ENCODE peak calls at places on chromosomes 1 and 21, in ten cellular contexts. T is mucosa of descending colon; B is CD8-positive, alpha-beta memory T cell; O is neural progenitor cell; Z is vagina; S is A673; Q is suprapubic skin; X is GM12878; M is cardiac muscle cell; W is iPS DF 6.9. K is an unnamed sample. For H3K9me3, the result is how much of the 10 kb centered on the place peaks cover.

GRCh38 chr1:59880735-59881134 is 45.8 kb downstream of the CYP2J2 start:
- DNase-seq in T (no peak), B (no peak), O (no peak), Z (no peak), S (no peak), Q (no peak), X (no peak), M (peak), W (no peak), K (no peak)

GRCh38 chr1:52238887-52239707 is 97.2 kb downstream of the ZFYVE9 start:
- DNase-seq in T (no peak), B (no peak), O (no peak), Z (no peak), S (no peak), Q (no peak), X (no peak), M (peak), W (no peak), K (no peak)

GRCh38 chr21:44666401-44667320 is at the start of gene KRTAP12-2:
- DNase-seq in T (no peak), B (no peak), O (no peak), Z (peak), S (no peak), Q (no peak), X (no peak), M (no peak), W (no peak), K (no peak)

GRCh38 chr1:235068155-235069121 is 60.2 kb downstream of the TOMM20 start:
- DNase-seq in T (no peak), B (no peak), O (no peak), Z (no peak), S (no peak), Q (no peak), X (no peak), M (no peak), W (no peak), K (no peak)

GRCh38 chr1:21126324-21126723 is 50.4 kb downstream of the EIF4G3 start:
- DNase-seq in T (no peak), B (no peak), O (no peak), Z (no peak), S (no peak), Q (no peak), X (no peak), M (no peak), W (peak), K (no peak)

GRCh38 chr1:39141925-39142324 is 62.6 kb upstream of the MACF1 start:
- DNase-seq in T (no peak), B (no peak), O (peak), Z (no peak), S (no peak), Q (no peak), X (no peak), M (peak), W (no peak), K (no peak)

GRCh38 chr1:193733674-193734073 is 547.3 kb upstream of the B3GALT2 start:
- DNase-seq in T (no peak), B (no peak), O (no peak), Z (no peak), S (no peak), Q (no peak), X (no peak), M (no peak), W (no peak), K (no peak)

GRCh38 chr1:8538502-8538901 is 220.6 kb downstream of the SLC45A1 start:
- DNase-seq in T (no peak), B (no peak), O (no peak), Z (no peak), S (no peak), Q (no peak), X (no peak), M (no peak), W (no peak), K (no peak)

GRCh38 chr1:107895403-107896181 is 69.4 kb downstream of the VAV3 start:
- DNase-seq in T (no peak), B (no peak), O (no peak), Z (no peak), S (peak), Q (no peak), X (no peak), M (no peak), W (no peak), K (no peak)

GRCh38 chr1:210446479-210446878 is 117.8 kb downstream of the HHAT start:
- DNase-seq in T (peak), B (peak), O (peak), Z (no peak), S (peak), Q (no peak), X (no peak), M (no peak), W (no peak), K (peak)

GRCh38 chr1:16348414-16349182 is 3.7 kb downstream of the FBXO42 start:
- DNase-seq in T (no peak), B (no peak), O (no peak), Z (no peak), S (no peak), Q (peak), X (no peak), M (peak), W (no peak), K (no peak)

GRCh38 chr1:172487550-172487949 is 43.7 kb upstream of the PIGC start:
- DNase-seq in T (no peak), B (no peak), O (peak), Z (no peak), S (peak), Q (no peak), X (no peak), M (no peak), W (no peak), K (no peak)

GRCh38 chr1:47923513-47923912 is 73.7 kb downstream of the TRABD2B start:
- DNase-seq in T (no peak), B (no peak), O (no peak), Z (no peak), S (no peak), Q (no peak), X (no peak), M (no peak), W (no peak), K (no peak)

GRCh38 chr1:237186733-237187132 is 144.7 kb downstream of the RYR2 start:
- DNase-seq in T (no peak), B (no peak), O (peak), Z (no peak), S (no peak), Q (no peak), X (no peak), M (no peak), W (no peak), K (no peak)

GRCh38 chr1:61081135-61081636 is 1.2 kb upstream of the NFIA start:
- DNase-seq in T (no peak), B (no peak), O (no peak), Z (no peak), S (no peak), Q (no peak), X (no peak), M (no peak), W (no peak), K (no peak)

GRCh38 chr21:41902946-41903345 is 23.8 kb upstream of the PRDM15 start:
- DNase-seq in T (no peak), B (no peak), O (no peak), Z (no peak), S (no peak), Q (no peak), X (no peak), M (no peak), W (no peak), K (no peak)

GRCh38 chr1:7290971-7291970 is 479.8 kb upstream of the VAMP3 start:
- DNase-seq in T (peak), B (no peak), O (no peak), Z (peak), S (peak), Q (peak), X (no peak), M (peak), W (no peak), K (no peak)

GRCh38 chr1:218348628-218349185 is 3.6 kb downstream of the TGFB2 start:
- DNase-seq in T (no peak), B (no peak), O (no peak), Z (no peak), S (no peak), Q (no peak), X (no peak), M (peak), W (no peak), K (no peak)

GRCh38 chr21:26470361-26471115 is 102.5 kb downstream of the CYYR1 start:
- DNase-seq in T (no peak), B (no peak), O (no peak), Z (no peak), S (no peak), Q (no peak), X (no peak), M (no peak), W (no peak), K (no peak)

GRCh38 chr1:43372172-43372571 is 4.4 kb upstream of the ELOVL1 start:
- DNase-seq in T (no peak), B (no peak), O (no peak), Z (no peak), S (no peak), Q (no peak), X (no peak), M (no peak), W (no peak), K (no peak)

GRCh38 chr1:197691816-197692215 is 83.5 kb downstream of the DENND1B start:
- DNase-seq in T (peak), B (no peak), O (no peak), Z (no peak), S (no peak), Q (no peak), X (no peak), M (no peak), W (no peak), K (no peak)

GRCh38 chr1:220997791-220998190 is 118.5 kb downstream of the HLX start:
- DNase-seq in T (no peak), B (no peak), O (no peak), Z (no peak), S (no peak), Q (no peak), X (no peak), M (no peak), W (no peak), K (no peak)

GRCh38 chr21:43585924-43586411 is 73.3 kb downstream of the HSF2BP start:
- DNase-seq in T (no peak), B (no peak), O (peak), Z (no peak), S (peak), Q (no peak), X (no peak), M (peak), W (peak), K (no peak)

GRCh38 chr1:46301406-46302090 is 1.9 kb downstream of the LRRC41 start:
- DNase-seq in T (no peak), B (no peak), O (peak), Z (no peak), S (peak), Q (peak), X (no peak), M (peak), W (no peak), K (no peak)

GRCh38 chr1:3504823-3505155 is 50.3 kb downstream of the ARHGEF16 start:
- DNase-seq in T (no peak), B (no peak), O (no peak), Z (no peak), S (no peak), Q (no peak), X (no peak), M (no peak), W (no peak), K (no peak)

GRCh38 chr21:16159213-16159970 is 429.6 kb downstream of the USP25 start:
- DNase-seq in T (no peak), B (no peak), O (no peak), Z (no peak), S (peak), Q (no peak), X (no peak), M (no peak), W (no peak), K (no peak)

GRCh38 chr1:32023351-32023750 is 9.7 kb downstream of the KHDRBS1 start:
- DNase-seq in T (no peak), B (no peak), O (no peak), Z (no peak), S (no peak), Q (no peak), X (no peak), M (peak), W (no peak), K (no peak)

GRCh38 chr1:221018415-221018814 is 139.2 kb downstream of the HLX start:
- DNase-seq in T (no peak), B (no peak), O (no peak), Z (no peak), S (no peak), Q (no peak), X (no peak), M (no peak), W (no peak), K (no peak)

GRCh38 chr1:6490181-6491075 is 1.0 kb downstream of the PLEKHG5 start:
- DNase-seq in T (peak), B (peak), O (peak), Z (no peak), S (peak), Q (no peak), X (peak), M (peak), W (no peak), K (peak)

GRCh38 chr21:43757601-43758000 is 18.5 kb downstream of the CSTB start:
- DNase-seq in T (no peak), B (no peak), O (no peak), Z (no peak), S (no peak), Q (no peak), X (no peak), M (no peak), W (no peak), K (no peak)

DNA sequence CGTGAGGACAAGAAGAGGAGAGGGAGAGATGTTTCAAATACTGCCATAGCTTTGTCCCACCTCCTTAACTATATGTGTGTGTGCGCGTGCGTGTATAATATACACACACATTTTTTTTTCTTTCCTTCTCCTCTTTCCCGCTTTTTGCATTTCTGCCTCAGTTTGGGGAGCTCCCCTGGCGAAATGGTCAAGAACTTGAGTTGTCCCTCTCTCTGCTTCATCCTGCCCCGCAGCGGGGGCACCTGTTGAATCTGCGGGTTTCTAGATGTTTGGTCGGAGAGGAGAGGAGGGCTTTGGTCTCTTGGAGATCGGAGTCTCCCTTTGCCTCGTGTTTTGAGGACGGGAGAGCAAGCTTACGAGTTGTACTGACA is 501 bp downstream of the SCCPDH start:
- DNase-seq in T (peak), B (no peak), O (peak), Z (no peak), S (peak), Q (no peak), X (no peak), M (peak), W (peak), K (no peak)
- H3K9me3 ChIP-seq in T (under half), B (under half), O (under half), Z (under half), S (under half), Q (under half), X (under half), M (under half), W (under half), K (under half)

GRCh38 chr1:248114890-248115289 is 19.9 kb downstream of the OR2L13 start:
- DNase-seq in T (no peak), B (no peak), O (no peak), Z (no peak), S (no peak), Q (no peak), X (no peak), M (no peak), W (no peak), K (no peak)

GRCh38 chr1:248111157-248111556 is 16.2 kb downstream of the OR2L13 start:
- DNase-seq in T (no peak), B (no peak), O (no peak), Z (no peak), S (no peak), Q (no peak), X (no peak), M (no peak), W (no peak), K (no peak)
- H3K9me3 ChIP-seq in T (half or more), B (under half), O (under half), Z (under half), S (under half), Q (under half), X (under half), M (under half), W (under half), K (under half)

DNA sequence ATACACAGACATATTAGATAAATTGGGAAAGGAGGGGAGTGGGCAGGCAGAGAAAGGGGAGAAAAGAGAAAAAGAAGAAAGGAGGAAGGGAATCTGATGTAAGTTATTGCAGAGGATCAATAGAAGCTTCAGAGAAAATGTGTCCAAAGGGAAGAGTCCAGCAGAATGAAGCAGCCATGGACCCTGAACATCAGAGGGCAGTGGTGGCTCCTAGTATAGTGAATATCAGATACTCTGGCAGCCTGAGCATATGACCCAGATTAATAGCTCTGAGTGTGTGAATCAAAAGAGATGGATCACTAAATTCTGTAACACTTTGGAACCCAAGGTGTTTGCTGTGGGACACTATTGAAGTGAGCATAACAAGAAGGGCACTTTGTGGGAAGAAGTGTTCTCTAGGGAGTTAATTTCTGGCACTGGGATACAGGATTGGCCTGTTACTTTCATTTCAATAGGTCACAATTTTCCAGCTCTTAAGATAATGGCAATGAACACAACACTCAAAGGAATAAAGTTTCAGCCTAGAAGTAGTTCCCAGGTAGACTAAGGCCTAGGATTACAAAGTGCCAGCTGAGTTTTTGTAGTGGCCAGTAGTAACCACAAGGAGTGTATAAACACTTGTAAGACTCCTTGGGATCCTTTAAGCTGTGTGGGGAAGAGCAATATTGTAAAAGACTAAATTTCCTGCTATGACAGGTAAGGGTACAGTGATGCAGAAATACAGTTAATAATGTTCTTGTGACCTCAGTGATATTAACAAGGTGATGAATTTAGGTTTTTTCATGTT is 164.4 kb upstream of the BEND5 start:
- DNase-seq in T (no peak), B (no peak), O (no peak), Z (no peak), S (no peak), Q (no peak), X (no peak), M (no peak), W (no peak), K (no peak)
- H3K9me3 ChIP-seq in T (under half), B (under half), O (under half), Z (under half), S (under half), Q (under half), X (under half), M (under half), W (under half), K (under half)

GRCh38 chr1:227662933-227663332 is 72.2 kb downstream of the JMJD4 start:
- DNase-seq in T (no peak), B (no peak), O (no peak), Z (no peak), S (no peak), Q (no peak), X (no peak), M (no peak), W (no peak), K (no peak)

GRCh38 chr1:227666286-227666685 is 68.8 kb downstream of the JMJD4 start:
- DNase-seq in T (no peak), B (no peak), O (no peak), Z (no peak), S (peak), Q (no peak), X (no peak), M (no peak), W (no peak), K (no peak)

DNA sequence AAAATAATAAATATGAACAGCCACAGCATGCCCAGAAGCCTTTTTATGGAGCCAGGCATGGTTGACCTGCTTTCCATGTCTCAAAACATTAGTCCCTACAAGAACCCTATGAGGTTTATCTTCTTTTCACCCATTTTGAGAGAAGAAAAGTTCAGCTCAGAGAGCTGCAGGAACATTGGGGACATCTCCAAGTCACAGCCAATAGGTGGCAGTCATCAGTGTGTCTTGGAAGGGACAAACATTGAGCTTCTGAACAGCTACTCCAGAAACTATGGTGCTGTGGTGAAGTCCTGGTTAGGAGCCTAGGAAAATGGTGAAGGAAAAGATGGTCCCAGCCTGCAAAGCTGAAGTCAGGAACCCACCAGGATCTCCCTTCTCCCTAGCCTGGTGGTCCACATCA is 73.6 kb downstream of the JMJD4 start:
- DNase-seq in T (no peak), B (no peak), O (no peak), Z (no peak), S (no peak), Q (no peak), X (no peak), M (no peak), W (no peak), K (no peak)
- H3K9me3 ChIP-seq in T (half or more), B (half or more), O (half or more), Z (half or more), S (half or more), Q (half or more), X (under half), M (under half), W (under half), K (under half)

GRCh38 chr21:40185208-40185607 is 318.0 kb downstream of the PCP4 start:
- DNase-seq in T (no peak), B (no peak), O (no peak), Z (no peak), S (no peak), Q (peak), X (no peak), M (no peak), W (no peak), K (no peak)

GRCh38 chr21:40191616-40192015 is 324.4 kb downstream of the PCP4 start:
- DNase-seq in T (no peak), B (no peak), O (no peak), Z (no peak), S (no peak), Q (no peak), X (no peak), M (no peak), W (no peak), K (no peak)

GRCh38 chr21:40186036-40186435 is 318.8 kb downstream of the PCP4 start:
- DNase-seq in T (no peak), B (no peak), O (no peak), Z (no peak), S (no peak), Q (peak), X (no peak), M (no peak), W (no peak), K (no peak)

GRCh38 chr21:40194181-40194580 is 326.9 kb downstream of the PCP4 start:
- DNase-seq in T (no peak), B (no peak), O (no peak), Z (no peak), S (no peak), Q (no peak), X (no peak), M (no peak), W (no peak), K (no peak)

DNA sequence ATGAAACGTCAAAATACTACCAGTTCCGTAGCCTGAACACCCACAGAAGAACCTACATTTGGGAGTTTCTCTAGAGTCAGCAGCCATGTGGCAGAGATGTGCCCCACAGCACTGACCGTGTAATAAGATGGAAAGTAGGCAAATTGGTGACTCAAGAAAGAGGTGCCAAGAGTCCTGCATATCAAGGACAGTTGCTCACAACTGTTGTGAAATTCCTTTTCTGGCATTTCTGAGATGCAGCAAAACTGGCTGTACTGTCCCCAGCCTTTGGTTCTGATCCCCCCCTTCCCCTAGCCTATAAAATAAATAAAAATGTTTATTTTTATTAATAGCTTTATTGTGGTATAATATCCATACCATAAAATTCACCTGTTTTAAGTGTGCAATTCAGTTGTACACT is 324.0 kb downstream of the PCP4 start:
- DNase-seq in T (no peak), B (no peak), O (no peak), Z (no peak), S (no peak), Q (no peak), X (no peak), M (no peak), W (no peak), K (no peak)
- H3K9me3 ChIP-seq in T (under half), B (under half), O (under half), Z (under half), S (under half), Q (under half), X (under half), M (under half), W (under half), K (under half)

K was measured in T-helper 17 cell.